ENCODE peak calls at places on chromosomes 5 and 9, in five cellular contexts. One of them, this sample, is unnamed.

GRCh38 chr9:32728181-32728580 is 55.2 kb upstream of the TMEM215 start:
- DNase-seq in HepG2: no peak
- DNase-seq in SK-N-SH: no peak
- DNase-seq in HCT116: no peak
- DNase-seq in K562: no peak
- DNase-seq in this sample: no peak

GRCh38 chr9:81588148-81588874 is 101.0 kb downstream of the TLE1 start:
- DNase-seq in SK-N-SH: no peak
- DNase-seq in HepG2: peak
- DNase-seq in K562: no peak
- DNase-seq in HCT116: no peak
- DNase-seq in this sample: peak

GRCh38 chr5:84113246-84114118 is 271.2 kb downstream of the EDIL3 start:
- DNase-seq in HCT116: peak
- DNase-seq in HepG2: no peak
- DNase-seq in SK-N-SH: no peak
- DNase-seq in K562: no peak
- DNase-seq in this sample: peak

GRCh38 chr5:149073217-149073616 is 10.4 kb upstream of the SH3TC2 start:
- DNase-seq in K562: no peak
- DNase-seq in HepG2: no peak
- DNase-seq in HCT116: no peak
- DNase-seq in SK-N-SH: no peak
- DNase-seq in this sample: no peak

GRCh38 chr9:23571414-23572104 is 254.5 kb downstream of the ELAVL2 start:
- DNase-seq in SK-N-SH: no peak
- DNase-seq in K562: no peak
- DNase-seq in HCT116: no peak
- DNase-seq in HepG2: no peak
- DNase-seq in this sample: no peak

GRCh38 chr9:38339496-38339895 is 53.0 kb upstream of the ALDH1B1 start:
- DNase-seq in K562: no peak
- DNase-seq in HCT116: no peak
- DNase-seq in SK-N-SH: no peak
- DNase-seq in HepG2: no peak
- DNase-seq in this sample: no peak

GRCh38 chr5:160743027-160743426 is 109.0 kb downstream of the ATP10B start:
- DNase-seq in SK-N-SH: no peak
- DNase-seq in HepG2: no peak
- DNase-seq in HCT116: no peak
- DNase-seq in K562: no peak
- DNase-seq in this sample: no peak

GRCh38 chr5:75234251-75234650 is 2.4 kb downstream of the ANKRD31 start:
- DNase-seq in SK-N-SH: no peak
- DNase-seq in K562: no peak
- DNase-seq in HCT116: no peak
- DNase-seq in HepG2: no peak
- DNase-seq in this sample: no peak

GRCh38 chr9:97980918-97981827 is 2.0 kb upstream of the ANP32B start:
- DNase-seq in HCT116: no peak
- DNase-seq in K562: peak
- DNase-seq in SK-N-SH: peak
- DNase-seq in HepG2: peak
- DNase-seq in this sample: no peak

GRCh38 chr9:127007638-127008037 is 93.1 kb downstream of the RALGPS1 start:
- DNase-seq in HCT116: no peak
- DNase-seq in HepG2: no peak
- DNase-seq in SK-N-SH: no peak
- DNase-seq in K562: no peak
- DNase-seq in this sample: no peak

GRCh38 chr9:87179556-87180340 is 232.4 kb upstream of the GAS1 start:
- DNase-seq in HCT116: no peak
- DNase-seq in SK-N-SH: no peak
- DNase-seq in HepG2: no peak
- DNase-seq in K562: no peak
- DNase-seq in this sample: no peak

GRCh38 chr5:165137701-165138100 is 1632.3 kb downstream of the MAT2B start:
- DNase-seq in HCT116: no peak
- DNase-seq in SK-N-SH: no peak
- DNase-seq in HepG2: no peak
- DNase-seq in K562: no peak
- DNase-seq in this sample: no peak

GRCh38 chr9:89234636-89235035 is 56.0 kb upstream of the SHC3 start:
- DNase-seq in HepG2: no peak
- DNase-seq in SK-N-SH: peak
- DNase-seq in HCT116: no peak
- DNase-seq in K562: no peak
- DNase-seq in this sample: no peak

GRCh38 chr9:9747787-9748186 is 865.0 kb downstream of the PTPRD start:
- DNase-seq in HepG2: no peak
- DNase-seq in SK-N-SH: no peak
- DNase-seq in K562: no peak
- DNase-seq in HCT116: no peak
- DNase-seq in this sample: no peak

GRCh38 chr9:37338218-37338617 is 84.3 kb upstream of the GRHPR start:
- DNase-seq in HCT116: no peak
- DNase-seq in HepG2: no peak
- DNase-seq in SK-N-SH: no peak
- DNase-seq in K562: no peak
- DNase-seq in this sample: no peak

GRCh38 chr9:95171001-95171400 is 146.5 kb downstream of the FANCC start:
- DNase-seq in HepG2: no peak
- DNase-seq in K562: peak
- DNase-seq in HCT116: no peak
- DNase-seq in SK-N-SH: no peak
- DNase-seq in this sample: no peak

GRCh38 chr5:172506921-172507320 is 52.6 kb upstream of the SH3PXD2B start:
- DNase-seq in K562: no peak
- DNase-seq in HepG2: no peak
- DNase-seq in SK-N-SH: no peak
- DNase-seq in HCT116: no peak
- DNase-seq in this sample: no peak

GRCh38 chr9:105064248-105065118 is 136.5 kb upstream of the ABCA1 start:
- DNase-seq in HCT116: no peak
- DNase-seq in K562: peak
- DNase-seq in HepG2: peak
- DNase-seq in SK-N-SH: peak
- DNase-seq in this sample: peak

GRCh38 chr5:177476531-177477233 is 3.2 kb upstream of the DBN1 start:
- DNase-seq in HepG2: peak
- DNase-seq in HCT116: no peak
- DNase-seq in K562: no peak
- DNase-seq in SK-N-SH: no peak
- DNase-seq in this sample: no peak

DNA sequence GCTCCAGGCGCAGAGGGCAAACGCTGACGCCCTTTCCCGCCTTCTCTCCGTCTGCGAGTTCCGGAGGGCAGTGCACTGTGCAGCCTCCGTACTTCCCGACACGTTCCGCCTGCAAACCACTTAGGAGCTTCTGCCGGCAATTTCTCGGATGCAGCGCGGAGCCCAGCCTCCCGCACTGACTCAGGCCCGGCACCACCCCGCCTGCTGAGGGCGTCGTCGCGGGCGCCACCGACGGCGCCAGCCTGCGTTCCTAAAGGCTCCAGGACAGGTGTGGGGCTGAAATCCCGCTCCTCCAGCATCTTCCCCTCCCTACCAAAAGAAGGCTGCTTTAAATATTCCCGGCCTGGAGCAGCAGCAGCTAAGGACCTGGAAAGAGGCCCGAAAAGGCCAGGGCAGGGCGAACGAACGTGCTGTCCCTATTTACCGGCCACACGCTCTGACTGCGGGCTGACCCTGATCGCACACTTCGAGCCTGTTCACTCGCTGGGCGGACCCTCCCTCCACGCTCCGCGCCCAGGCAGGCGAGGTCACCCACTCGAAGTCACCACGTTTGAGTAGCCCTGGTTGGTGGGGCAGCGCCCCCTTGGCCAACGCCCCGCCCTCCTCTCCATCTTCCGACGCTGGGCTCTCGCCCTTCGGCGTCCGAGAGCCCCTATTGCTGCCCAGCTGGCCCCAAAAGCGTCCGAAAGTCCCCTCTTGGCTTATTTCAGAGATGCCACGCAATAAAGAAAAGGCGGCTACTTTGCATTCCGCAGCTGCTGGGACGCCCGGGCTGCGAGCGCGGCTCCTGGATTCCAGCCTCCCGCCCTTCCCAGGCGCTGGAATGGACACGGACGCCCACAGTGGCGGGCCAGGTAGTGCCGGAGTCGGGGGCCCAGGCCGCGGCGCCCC is 9.6 kb upstream of the TRIM36 start:
- DNase-seq in K562: no peak
- DNase-seq in HepG2: no peak
- DNase-seq in HCT116: no peak
- DNase-seq in SK-N-SH: peak
- DNase-seq in this sample: no peak
- TF ChIP-seq JUND in K562: no peak
- TF ChIP-seq JUND in HepG2: no peak
- TF ChIP-seq JUND in HCT116: no peak
- TF ChIP-seq JUND in SK-N-SH: no peak
- TF ChIP-seq JUND in this sample: no peak

GRCh38 chr5:135493406-135494180 is 41.4 kb upstream of the TIFAB start:
- DNase-seq in HCT116: peak
- DNase-seq in K562: no peak
- DNase-seq in HepG2: no peak
- DNase-seq in SK-N-SH: no peak
- DNase-seq in this sample: no peak

GRCh38 chr5:135491552-135492318 is 39.6 kb upstream of the TIFAB start:
- DNase-seq in HepG2: peak
- DNase-seq in HCT116: no peak
- DNase-seq in K562: peak
- DNase-seq in SK-N-SH: peak
- DNase-seq in this sample: no peak

GRCh38 chr5:135491038-135491551 is 38.9 kb upstream of the TIFAB start:
- DNase-seq in K562: no peak
- DNase-seq in HCT116: no peak
- DNase-seq in HepG2: no peak
- DNase-seq in SK-N-SH: no peak
- DNase-seq in this sample: no peak

GRCh38 chr5:135490245-135491037 is 38.3 kb upstream of the TIFAB start:
- DNase-seq in HepG2: no peak
- DNase-seq in K562: no peak
- DNase-seq in HCT116: no peak
- DNase-seq in SK-N-SH: no peak
- DNase-seq in this sample: no peak

DNA sequence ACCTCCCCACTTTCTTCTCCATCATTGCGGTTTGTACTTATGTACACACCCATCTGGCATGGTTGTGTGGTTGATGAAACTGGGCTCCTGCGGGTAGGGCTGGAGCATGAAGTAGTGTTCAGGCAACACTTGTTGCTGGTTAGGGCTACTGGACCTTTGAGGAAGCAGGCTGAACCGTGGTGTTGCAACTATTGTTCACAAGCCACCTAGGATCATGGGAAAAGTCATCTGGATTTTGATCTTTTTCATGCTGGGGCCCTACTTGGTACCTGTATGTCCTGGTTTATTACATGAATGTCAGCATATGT is 40.1 kb upstream of the TIFAB start:
- DNase-seq in SK-N-SH: no peak
- DNase-seq in HCT116: no peak
- DNase-seq in K562: no peak
- DNase-seq in HepG2: no peak
- DNase-seq in this sample: no peak
- TF ChIP-seq JUND in SK-N-SH: no peak
- TF ChIP-seq JUND in HCT116: no peak
- TF ChIP-seq JUND in K562: no peak
- TF ChIP-seq JUND in HepG2: no peak
- TF ChIP-seq JUND in this sample: no peak

DNA sequence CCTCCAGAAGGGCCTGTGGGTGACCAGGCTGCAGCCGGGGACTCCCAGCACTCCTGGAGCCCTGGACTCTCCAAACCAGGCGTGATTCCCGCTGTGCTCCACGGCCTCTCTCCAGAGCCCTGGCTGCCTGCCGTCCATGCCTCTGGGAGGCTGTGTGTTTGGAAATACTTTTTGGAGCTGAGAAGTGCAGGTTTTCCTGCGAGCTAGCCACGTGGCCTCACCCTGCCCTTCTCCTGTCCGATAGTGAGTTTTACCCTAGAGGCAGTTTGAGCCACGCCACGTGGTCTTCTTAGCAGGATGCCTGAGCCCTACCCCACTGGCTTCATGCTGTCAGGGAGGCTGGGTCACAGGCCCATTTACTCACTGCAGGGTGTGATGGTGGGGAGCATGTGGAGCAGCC is 71.3 kb downstream of the COL5A1 start:
- DNase-seq in K562: no peak
- DNase-seq in HepG2: no peak
- DNase-seq in HCT116: no peak
- DNase-seq in SK-N-SH: no peak
- DNase-seq in this sample: no peak
- TF ChIP-seq JUND in K562: no peak
- TF ChIP-seq JUND in HepG2: no peak
- TF ChIP-seq JUND in HCT116: no peak
- TF ChIP-seq JUND in SK-N-SH: no peak
- TF ChIP-seq JUND in this sample: no peak

DNA sequence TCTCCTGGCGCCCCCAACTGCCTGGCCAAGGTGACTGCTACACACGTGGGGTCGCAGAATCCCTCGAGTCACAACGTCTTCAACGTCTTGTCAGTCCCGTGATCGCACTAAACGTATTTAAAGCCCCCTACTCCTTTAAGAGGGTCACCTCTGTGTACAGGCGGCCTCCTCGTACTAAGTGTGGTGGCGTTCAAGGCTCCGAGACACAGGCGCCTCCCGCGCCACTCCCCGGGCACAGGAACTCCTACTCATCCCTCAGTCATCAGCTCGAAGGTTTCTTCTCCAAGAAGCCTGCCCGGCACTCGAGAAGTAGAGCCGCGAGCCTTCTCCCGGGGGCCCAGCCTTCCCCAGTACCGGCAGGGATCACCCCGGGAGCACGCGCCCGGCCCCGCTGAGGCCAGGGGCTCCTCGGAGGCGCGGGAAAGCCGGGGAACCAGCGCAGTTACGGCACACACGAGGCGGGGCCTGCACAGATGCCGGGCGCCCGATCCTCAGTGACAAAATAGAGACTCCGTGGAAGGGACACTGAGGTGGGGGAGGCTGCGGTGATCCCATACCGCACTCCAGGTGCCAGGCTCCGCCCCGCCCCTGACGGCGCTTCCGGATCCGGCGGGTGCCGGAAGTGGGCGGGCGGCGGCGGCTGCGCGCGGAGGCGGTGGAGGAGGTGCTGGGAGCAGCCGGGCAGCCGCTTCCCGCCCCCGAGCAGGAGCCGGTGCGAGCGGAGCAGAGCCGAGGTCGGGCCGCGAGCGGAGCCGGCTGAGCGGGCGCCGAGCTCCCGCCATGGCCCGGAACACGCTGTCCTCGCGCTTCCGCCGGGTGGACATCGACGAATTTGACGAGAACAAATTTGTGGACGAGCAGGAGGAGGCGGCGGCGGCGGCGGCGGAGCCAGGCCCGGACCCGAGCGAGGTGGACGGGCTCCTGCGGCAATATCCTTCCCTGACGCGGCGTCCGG is 6.9 kb downstream of the ARPC5L start:
- DNase-seq in SK-N-SH: peak
- DNase-seq in HepG2: peak
- DNase-seq in HCT116: peak
- DNase-seq in K562: peak
- DNase-seq in this sample: peak
- TF ChIP-seq JUND in SK-N-SH: no peak
- TF ChIP-seq JUND in HepG2: no peak
- TF ChIP-seq JUND in HCT116: no peak
- TF ChIP-seq JUND in K562: no peak
- TF ChIP-seq JUND in this sample: no peak

This sample was measured in T47D.